ENCODE peak calls at places on chromosomes 3 and 15, in nine cellular contexts. H is T-helper 2 cell; C is G401; V is GM12891; F is upper lobe of right lung; P is stimulated activated CD8-positive, alpha-beta memory T cell treated with anti-CD3 and anti-CD28 coated beads, Interleukin-15, amount 100 ng/mL, for 1 hour; Z is foreskin melanocyte; X is EL; O is fibroblast of pulmonary artery. I is an unnamed sample.

GRCh38 chr15:80423215-80423614 is 19.0 kb downstream of the ARNT2 start:
- DNase-seq in V (no peak), F (no peak), P (no peak), O (peak), C (no peak), X (peak), H (no peak), Z (no peak), I (no peak)

GRCh38 chr3:53342353-53342752 is 5.0 kb downstream of the DCP1A start:
- DNase-seq in X (no peak), F (no peak), H (no peak), Z (no peak), O (peak), V (no peak), C (peak), P (no peak), I (no peak)

GRCh38 chr3:124351430-124352142 is 359.7 kb upstream of the ROPN1 start:
- DNase-seq in Z (peak), C (peak), H (peak), X (peak), V (peak), O (peak), P (no peak), F (no peak), I (peak)

GRCh38 chr15:73530649-73531048 is 87.7 kb downstream of the REC114 start:
- DNase-seq in P (no peak), O (no peak), C (no peak), F (no peak), V (no peak), H (no peak), Z (no peak), X (no peak), I (no peak)

GRCh38 chr3:20057612-20058180 is 17.4 kb downstream of the KAT2B start:
- DNase-seq in Z (no peak), P (no peak), C (no peak), O (peak), X (no peak), F (no peak), V (no peak), H (no peak), I (no peak)

GRCh38 chr3:167882057-167882667 is 146.6 kb downstream of the SERPINI1 start:
- DNase-seq in V (no peak), P (no peak), F (no peak), Z (peak), X (peak), O (peak), C (peak), H (peak), I (peak)

GRCh38 chr3:57169872-57170623 is 4.9 kb upstream of the IL17RD start:
- DNase-seq in O (peak), X (peak), C (peak), F (peak), Z (peak), V (peak), P (peak), H (peak), I (no peak)

GRCh38 chr15:80561500-80561899 is 133.6 kb upstream of the ABHD17C start:
- DNase-seq in X (no peak), F (no peak), O (peak), V (no peak), H (no peak), C (no peak), P (no peak), Z (no peak), I (no peak)

GRCh38 chr15:81280696-81281095 is 43.2 kb downstream of the STARD5 start:
- DNase-seq in X (no peak), Z (no peak), O (no peak), P (no peak), H (no peak), V (no peak), C (peak), F (no peak), I (no peak)

GRCh38 chr15:64009798-64010241 is 36.5 kb downstream of the DAPK2 start:
- DNase-seq in X (peak), F (no peak), Z (no peak), O (no peak), V (no peak), P (no peak), H (peak), C (no peak), I (no peak)

GRCh38 chr3:152298393-152299242 is 29.9 kb downstream of the MBNL1 start:
- DNase-seq in V (no peak), O (peak), C (peak), H (peak), F (peak), X (peak), Z (peak), P (no peak), I (peak)

I was measured in epithelial cell of proximal tubule.